ENCODE peak calls at places on chromosome 18, in eight cellular contexts. U, R, O, J, W, I, X and E are unnamed samples.

GRCh38 chr18:46338761-46339160 is 234.6 kb downstream of the HAUS1 start:
- DNase-seq in R (no peak), I (peak), W (no peak), O (no peak), U (no peak), X (no peak), J (no peak), E (no peak)

GRCh38 chr18:31072175-31072574 is 29.6 kb upstream of the DSC3 start:
- DNase-seq in O (no peak), X (no peak), R (no peak), U (no peak), W (no peak), J (no peak), I (no peak), E (no peak)

GRCh38 chr18:13614701-13615288 is 111.6 kb downstream of the FAM210A start:
- DNase-seq in W (peak), I (peak), R (no peak), J (no peak), O (no peak), U (no peak), X (no peak), E (peak)

GRCh38 chr18:48946329-48946835 is 4.4 kb downstream of the SMAD7 start:
- DNase-seq in R (no peak), I (no peak), X (peak), O (no peak), J (no peak), U (no peak), W (no peak), E (no peak)

GRCh38 chr18:36066731-36067117 is 635 bp downstream of the RPRD1A start:
- DNase-seq in I (no peak), R (no peak), W (no peak), X (no peak), O (no peak), U (no peak), J (no peak), E (no peak)

GRCh38 chr18:51070545-51070944 is 40.5 kb downstream of the SMAD4 start:
- DNase-seq in I (no peak), J (no peak), X (peak), R (no peak), W (no peak), U (no peak), O (peak), E (no peak)

GRCh38 chr18:79912409-79912991 is 39.0 kb downstream of the SLC66A2 start:
- DNase-seq in W (peak), I (peak), R (no peak), J (peak), X (no peak), O (no peak), U (peak), E (no peak)

GRCh38 chr18:60372598-60372997 is at the start of gene MC4R:
- DNase-seq in X (peak), O (peak), R (peak), U (no peak), I (no peak), W (no peak), J (no peak), E (no peak)

GRCh38 chr18:24228661-24229053 is 89.8 kb downstream of the CABYR start:
- DNase-seq in U (no peak), O (no peak), R (no peak), X (peak), J (no peak), I (no peak), W (no peak), E (no peak)

GRCh38 chr18:11862468-11863137 is 11.4 kb downstream of the CHMP1B start:
- DNase-seq in X (no peak), I (no peak), W (no peak), J (no peak), U (no peak), R (no peak), O (no peak), E (no peak)

GRCh38 chr18:45166341-45167108 is 448.8 kb upstream of the SLC14A2 start:
- DNase-seq in X (peak), W (no peak), U (no peak), R (no peak), I (no peak), O (peak), J (no peak), E (no peak)

GRCh38 chr18:58496937-58497336 is 132.0 kb downstream of the ALPK2 start:
- DNase-seq in O (no peak), W (no peak), J (no peak), X (no peak), U (no peak), I (no peak), R (no peak), E (no peak)

GRCh38 chr18:49052891-49053644 is 102.3 kb upstream of the SMAD7 start:
- DNase-seq in W (peak), U (no peak), I (peak), R (no peak), O (peak), J (no peak), X (peak), E (no peak)

GRCh38 chr18:77108001-77108692 is 24.4 kb downstream of the MBP start:
- DNase-seq in R (no peak), I (no peak), W (no peak), J (no peak), O (no peak), U (no peak), X (no peak), E (peak)

GRCh38 chr18:46756172-46756558 is 688 bp downstream of the ST8SIA5 start:
- DNase-seq in J (no peak), X (no peak), I (no peak), R (no peak), W (no peak), U (no peak), O (no peak), E (no peak)

GRCh38 chr18:10736984-10737383 is 211.2 kb downstream of the NAPG start:
- DNase-seq in X (no peak), J (no peak), O (no peak), R (no peak), W (no peak), I (no peak), U (no peak), E (no peak)

GRCh38 chr18:11905613-11906012 is 2.5 kb downstream of the MPPE1 start:
- DNase-seq in J (no peak), U (no peak), O (no peak), R (no peak), X (no peak), W (no peak), I (no peak), E (no peak)

GRCh38 chr18:53625997-53626599 is 598.4 kb downstream of the MBD2 start:
- DNase-seq in J (no peak), I (no peak), O (no peak), X (no peak), R (no peak), U (no peak), W (no peak), E (no peak)

GRCh38 chr18:51342815-51343214 is 145.3 kb upstream of the MEX3C start:
- DNase-seq in X (peak), I (no peak), W (no peak), R (no peak), O (no peak), U (peak), J (no peak), E (no peak)

GRCh38 chr18:22063672-22064071 is 105.7 kb upstream of the GATA6 start:
- DNase-seq in W (no peak), X (no peak), O (no peak), U (no peak), J (no peak), R (no peak), I (no peak), E (no peak)

GRCh38 chr18:37435996-37436395 is 129.6 kb downstream of the CELF4 start:
- DNase-seq in J (no peak), U (no peak), W (no peak), X (peak), O (no peak), I (no peak), R (no peak), E (no peak)

GRCh38 chr18:46407471-46408166 is 249.4 kb downstream of the LOXHD1 start:
- DNase-seq in U (no peak), X (peak), I (no peak), O (no peak), W (no peak), R (no peak), J (no peak), E (no peak)

GRCh38 chr18:45844938-45845337 is 19.5 kb downstream of the SIGLEC15 start:
- DNase-seq in I (no peak), X (no peak), W (no peak), U (no peak), O (no peak), R (no peak), J (no peak), E (no peak)

GRCh38 chr18:74714796-74715195 is 117.1 kb downstream of the ZNF407 start:
- DNase-seq in I (no peak), J (no peak), O (no peak), R (no peak), X (no peak), U (no peak), W (no peak), E (no peak)

GRCh38 chr18:51621103-51621969 is 423.9 kb upstream of the MEX3C start:
- DNase-seq in O (no peak), R (peak), U (peak), X (peak), I (peak), J (peak), W (no peak), E (no peak)

GRCh38 chr18:76992226-76993084 is 140.1 kb downstream of the MBP start:
- DNase-seq in U (no peak), I (no peak), J (no peak), R (no peak), W (no peak), X (no peak), O (no peak), E (no peak)

GRCh38 chr18:26286008-26286407 is 59.8 kb downstream of the TAF4B start:
- DNase-seq in X (no peak), I (no peak), J (no peak), O (no peak), R (no peak), U (no peak), W (no peak), E (no peak)

GRCh38 chr18:48475635-48476549 is 62.9 kb upstream of the CTIF start:
- DNase-seq in J (no peak), W (no peak), I (no peak), R (peak), U (no peak), X (peak), O (peak), E (peak)

GRCh38 chr18:43587538-43588153 is 310.4 kb upstream of the SYT4 start:
- DNase-seq in J (no peak), X (peak), W (no peak), R (no peak), U (no peak), I (no peak), O (no peak), E (no peak)

GRCh38 chr18:34744569-34744968 is 34.5 kb downstream of the DTNA start:
- DNase-seq in X (no peak), U (no peak), I (no peak), W (no peak), R (no peak), J (no peak), O (no peak), E (no peak)

GRCh38 chr18:77539860-77540259 is 290.2 kb downstream of the GALR1 start:
- DNase-seq in O (no peak), X (no peak), W (no peak), J (no peak), U (no peak), I (no peak), R (no peak), E (no peak)

GRCh38 chr18:3297025-3297984 is 35.4 kb downstream of the MYL12B start:
- DNase-seq in J (peak), R (peak), U (peak), W (peak), O (no peak), I (peak), X (peak), E (peak)